ENCODE peak calls at places on chromosomes 7 and 10, in ten cellular contexts. G is sigmoid colon, N is stomach, U is prostate gland, R is suprapubic skin, I is transverse colon, M is spleen, Q is HCT116, S is SK-N-SH, H is H1. C is an unnamed sample. For H3K4me1, the result is how much of the 10 kb centered on the place peaks cover.

GRCh38 chr10:86100581-86101061 is 266.0 kb downstream of the GRID1 start:
- DNase-seq in G (no peak), N (no peak), U (no peak), R (no peak), I (no peak), M (peak), Q (peak), S (peak), H (no peak), C (no peak)

GRCh38 chr7:140653319-140654108 is 12.9 kb upstream of the DENND2A start:
- DNase-seq in G (peak), N (peak), U (peak), R (peak), I (peak), M (peak), Q (peak), S (peak), H (peak), C (peak)

GRCh38 chr10:33094263-33095051 is 136.4 kb upstream of the ITGB1 start:
- DNase-seq in G (no peak), N (no peak), U (no peak), R (no peak), I (no peak), M (no peak), Q (no peak), S (no peak), H (no peak), C (no peak)

GRCh38 chr10:72152286-72152685 is 63.5 kb upstream of the ANAPC16 start:
- DNase-seq in G (no peak), N (no peak), U (no peak), R (no peak), I (no peak), M (no peak), Q (no peak), S (no peak), H (no peak), C (no peak)

GRCh38 chr7:27175626-27176342 is 1.7 kb upstream of the HOXA10 start:
- DNase-seq in G (peak), N (no peak), U (no peak), R (peak), I (peak), M (peak), Q (no peak), S (peak), H (peak), C (no peak)

GRCh38 chr7:154167807-154168206 is 115.6 kb downstream of the DPP6 start:
- DNase-seq in G (no peak), N (no peak), U (no peak), R (no peak), I (no peak), M (no peak), Q (no peak), S (peak), H (no peak), C (no peak)

GRCh38 chr10:20767028-20767427 is 130.1 kb downstream of the NEBL start:
- DNase-seq in G (no peak), N (no peak), U (no peak), R (no peak), I (no peak), M (no peak), Q (no peak), S (no peak), H (no peak), C (no peak)

GRCh38 chr7:4631664-4632171 is 50.4 kb upstream of the FOXK1 start:
- DNase-seq in G (peak), N (peak), U (peak), R (peak), I (peak), M (peak), Q (peak), S (peak), H (peak), C (peak)

GRCh38 chr7:44311561-44312495 is 13.6 kb downstream of the CAMK2B start:
- DNase-seq in G (no peak), N (peak), U (no peak), R (peak), I (no peak), M (peak), Q (no peak), S (no peak), H (no peak), C (no peak)

GRCh38 chr7:78345979-78346378 is 547.4 kb downstream of the PHTF2 start:
- DNase-seq in G (no peak), N (peak), U (no peak), R (no peak), I (no peak), M (no peak), Q (no peak), S (no peak), H (no peak), C (no peak)

GRCh38 chr10:28282341-28282740 is 20.5 kb downstream of the MPP7 start:
- DNase-seq in G (no peak), N (no peak), U (no peak), R (no peak), I (no peak), M (no peak), Q (no peak), S (no peak), H (no peak), C (no peak)

DNA sequence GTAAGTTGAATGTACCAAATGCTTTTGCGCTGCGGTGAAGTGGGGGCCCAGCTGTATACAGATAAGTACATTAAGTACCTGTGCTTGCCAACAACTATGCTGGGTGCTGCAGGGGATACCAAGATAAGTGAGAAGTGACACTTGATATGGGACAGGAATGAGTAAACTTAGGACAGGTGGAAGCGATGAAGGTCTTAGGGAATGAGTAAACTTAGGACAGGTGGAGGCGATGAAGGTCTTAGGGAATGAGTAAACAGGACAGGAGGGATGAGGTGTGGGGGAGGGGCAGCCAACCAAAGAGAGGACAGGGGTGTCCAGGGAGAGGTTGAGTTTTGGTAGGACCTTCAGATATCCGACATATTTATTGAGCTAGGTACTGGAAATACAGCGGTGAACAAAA is 1.4 kb downstream of the MDH2 start:
- DNase-seq in G (no peak), N (no peak), U (no peak), R (no peak), I (no peak), M (no peak), Q (no peak), S (no peak), H (no peak), C (no peak)
- H3K4me1 ChIP-seq in G (under half), N (half or more), U (under half), R (half or more), I (under half), M (half or more), Q (under half), S (under half), H (under half), C (under half)

GRCh38 chr10:124534231-124534798 is 72.7 kb downstream of the LHPP start:
- DNase-seq in G (peak), N (peak), U (no peak), R (no peak), I (peak), M (peak), Q (no peak), S (no peak), H (no peak), C (no peak)
- TF ChIP-seq POLR2AphosphoS5 in G (no peak), N (no peak), U (no peak), R (no peak), I (no peak), M (peak), Q (no peak), S (no peak), H (no peak), C (no peak)

DNA sequence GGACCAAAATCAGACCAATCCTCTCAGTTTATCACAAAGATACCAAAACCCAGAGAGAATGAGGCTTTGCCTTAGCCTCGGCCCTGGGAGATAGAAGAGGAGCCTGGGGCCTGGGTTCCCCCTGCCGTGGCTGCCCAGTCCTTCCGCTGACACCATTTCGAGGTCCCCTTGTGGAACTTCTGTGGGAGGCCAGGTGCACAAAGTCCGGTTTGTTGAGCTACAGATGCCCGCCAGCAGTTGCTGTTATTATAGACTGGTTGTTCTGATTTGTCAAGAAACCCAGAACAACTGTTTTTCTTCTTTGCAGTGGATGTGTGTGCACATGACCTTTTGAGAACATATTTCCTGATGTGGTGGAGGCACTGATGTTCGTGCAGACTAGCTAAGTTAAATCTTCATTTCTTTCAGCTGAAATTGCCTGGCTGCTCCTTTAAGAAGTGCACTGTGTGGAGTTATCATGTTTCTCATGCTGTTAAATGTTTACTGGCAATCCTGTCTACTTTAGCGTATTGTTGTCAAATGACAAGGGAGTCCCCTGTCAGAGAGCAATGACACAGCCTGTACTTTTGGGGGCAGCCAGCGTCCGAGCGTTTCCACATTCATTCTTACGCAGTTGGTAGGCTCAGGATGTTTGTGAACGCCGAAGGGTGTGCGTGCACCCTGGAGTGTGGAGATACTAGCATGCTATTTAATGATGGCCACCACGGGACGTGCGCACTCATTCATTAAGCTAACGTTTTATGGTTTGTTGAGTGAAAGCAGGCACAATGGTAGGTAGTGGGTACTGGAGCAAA is 47.8 kb downstream of the CUX1 start:
- DNase-seq in G (peak), N (no peak), U (no peak), R (no peak), I (no peak), M (no peak), Q (no peak), S (no peak), H (no peak), C (no peak)
- H3K4me1 ChIP-seq in G (under half), N (half or more), U (under half), R (under half), I (under half), M (half or more), Q (under half), S (under half), H (under half), C (under half)

GRCh38 chr7:49639808-49640207 is 133.6 kb upstream of the VWC2 start:
- DNase-seq in G (no peak), N (no peak), U (no peak), R (no peak), I (no peak), M (no peak), Q (no peak), S (no peak), H (no peak), C (no peak)

GRCh38 chr7:49643750-49644149 is 129.7 kb upstream of the VWC2 start:
- DNase-seq in G (no peak), N (no peak), U (no peak), R (no peak), I (no peak), M (no peak), Q (no peak), S (no peak), H (no peak), C (no peak)

GRCh38 chr7:49644402-49645166 is 128.9 kb upstream of the VWC2 start:
- DNase-seq in G (no peak), N (no peak), U (no peak), R (no peak), I (no peak), M (no peak), Q (no peak), S (no peak), H (no peak), C (no peak)

GRCh38 chr7:49645296-49645695 is 128.1 kb upstream of the VWC2 start:
- DNase-seq in G (no peak), N (no peak), U (no peak), R (no peak), I (no peak), M (no peak), Q (no peak), S (no peak), H (no peak), C (no peak)

GRCh38 chr7:49643321-49643720 is 130.1 kb upstream of the VWC2 start:
- DNase-seq in G (no peak), N (no peak), U (no peak), R (no peak), I (no peak), M (no peak), Q (no peak), S (no peak), H (no peak), C (no peak)
- TF ChIP-seq POLR2AphosphoS5 in G (no peak), N (no peak), U (no peak), R (no peak), I (no peak), M (no peak), Q (no peak), S (no peak), H (no peak), C (no peak)

GRCh38 chr10:132667613-132668394 is 118.1 kb downstream of the NKX6-2 start:
- DNase-seq in G (peak), N (no peak), U (no peak), R (no peak), I (no peak), M (peak), Q (no peak), S (no peak), H (no peak), C (no peak)
- H3K4me1 ChIP-seq in G (under half), N (under half), U (under half), R (under half), I (under half), M (under half), Q (under half), S (under half), H (under half), C (half or more)

DNA sequence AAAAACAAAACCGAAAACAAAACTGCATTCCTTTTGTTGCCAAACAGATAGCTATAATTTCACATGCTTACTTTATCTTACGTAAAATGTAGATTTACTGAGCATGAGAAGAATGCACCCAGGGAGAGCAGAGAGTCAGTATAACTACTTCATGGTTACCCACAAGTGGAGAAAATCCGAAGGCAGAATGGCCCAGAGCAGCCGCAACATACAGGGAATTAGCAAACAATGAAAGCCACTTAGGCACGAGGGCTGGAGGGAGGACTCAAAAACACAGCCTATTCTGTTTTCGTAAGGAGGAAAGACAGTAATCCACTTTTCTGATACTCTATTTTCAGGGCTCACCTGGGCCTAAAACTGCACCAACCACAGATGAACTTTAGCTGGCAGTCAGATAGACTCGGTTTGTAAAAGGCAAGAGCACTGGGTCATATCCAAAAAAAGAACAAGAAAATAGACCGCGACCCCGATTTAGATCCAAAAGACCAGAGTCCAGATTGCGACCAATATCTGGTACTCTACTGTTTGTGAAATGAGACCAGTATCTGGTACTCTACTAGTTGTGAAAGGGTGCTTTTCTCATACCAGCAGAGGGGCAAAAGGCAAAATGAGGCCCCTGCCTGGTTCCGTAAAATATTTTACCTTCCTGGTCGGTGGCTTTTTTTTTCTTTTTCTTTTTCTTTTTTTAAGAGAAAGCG is 1.3 kb downstream of the ITPRIP start:
- DNase-seq in G (peak), N (no peak), U (no peak), R (no peak), I (no peak), M (peak), Q (no peak), S (no peak), H (peak), C (no peak)
- TF ChIP-seq POLR2AphosphoS5 in G (no peak), N (no peak), U (peak), R (no peak), I (no peak), M (no peak), Q (no peak), S (no peak), H (no peak), C (no peak)